ENCODE peak calls at places on chromosomes 2 and 18, in eight cellular contexts. One of them, this sample, is unnamed.

GRCh38 chr2:172000696-172001361 is 1.1 kb downstream of the METAP1D start:
- DNase-seq in BJ: no peak
- DNase-seq in mammary epithelial cell: no peak
- DNase-seq in astrocyte: no peak
- DNase-seq in heart left ventricle: no peak
- DNase-seq in endothelial cell: no peak
- DNase-seq in body of pancreas: no peak
- DNase-seq in PC-9: no peak
- DNase-seq in this sample: no peak

GRCh38 chr2:121185571-121186074 is 99.4 kb downstream of the TFCP2L1 start:
- DNase-seq in BJ: no peak
- DNase-seq in mammary epithelial cell: peak; percentile 96
- DNase-seq in astrocyte: peak; percentile 4
- DNase-seq in heart left ventricle: no peak
- DNase-seq in endothelial cell: no peak
- DNase-seq in body of pancreas: no peak
- DNase-seq in PC-9: peak; percentile 89
- DNase-seq in this sample: peak; percentile 76

GRCh38 chr2:182824759-182825143 is 41.7 kb downstream of the FRZB start:
- DNase-seq in BJ: no peak
- DNase-seq in mammary epithelial cell: no peak
- DNase-seq in astrocyte: peak; percentile 13
- DNase-seq in heart left ventricle: no peak
- DNase-seq in endothelial cell: no peak
- DNase-seq in body of pancreas: no peak
- DNase-seq in PC-9: no peak
- DNase-seq in this sample: no peak

GRCh38 chr2:5360081-5360480 is 332.1 kb upstream of the SOX11 start:
- DNase-seq in BJ: no peak
- DNase-seq in mammary epithelial cell: no peak
- DNase-seq in astrocyte: no peak
- DNase-seq in heart left ventricle: no peak
- DNase-seq in endothelial cell: no peak
- DNase-seq in body of pancreas: no peak
- DNase-seq in PC-9: no peak
- DNase-seq in this sample: no peak

GRCh38 chr18:73551211-73551610 is 596.4 kb downstream of the FBXO15 start:
- DNase-seq in BJ: no peak
- DNase-seq in mammary epithelial cell: no peak
- DNase-seq in astrocyte: no peak
- DNase-seq in heart left ventricle: no peak
- DNase-seq in endothelial cell: no peak
- DNase-seq in body of pancreas: no peak
- DNase-seq in PC-9: no peak
- DNase-seq in this sample: no peak

GRCh38 chr2:239912171-239912937 is 112.8 kb downstream of the NDUFA10 start:
- DNase-seq in BJ: no peak
- DNase-seq in mammary epithelial cell: no peak
- DNase-seq in astrocyte: no peak
- DNase-seq in heart left ventricle: peak; percentile 37
- DNase-seq in endothelial cell: no peak
- DNase-seq in body of pancreas: no peak
- DNase-seq in PC-9: no peak
- DNase-seq in this sample: no peak

GRCh38 chr2:62036229-62036628 is 130.8 kb downstream of the COMMD1 start:
- DNase-seq in BJ: no peak
- DNase-seq in mammary epithelial cell: no peak
- DNase-seq in astrocyte: no peak
- DNase-seq in heart left ventricle: no peak
- DNase-seq in endothelial cell: no peak
- DNase-seq in body of pancreas: no peak
- DNase-seq in PC-9: no peak
- DNase-seq in this sample: no peak

GRCh38 chr2:230130668-230131364 is 62.1 kb upstream of the SLC16A14 start:
- DNase-seq in BJ: peak; percentile 54
- DNase-seq in mammary epithelial cell: no peak
- DNase-seq in astrocyte: peak; percentile 67
- DNase-seq in heart left ventricle: peak; percentile 74
- DNase-seq in endothelial cell: no peak
- DNase-seq in body of pancreas: peak; percentile 73
- DNase-seq in PC-9: no peak
- DNase-seq in this sample: peak; percentile 69

GRCh38 chr2:24797644-24798043 is 4.4 kb downstream of the CENPO start:
- DNase-seq in BJ: no peak
- DNase-seq in mammary epithelial cell: no peak
- DNase-seq in astrocyte: no peak
- DNase-seq in heart left ventricle: no peak
- DNase-seq in endothelial cell: no peak
- DNase-seq in body of pancreas: no peak
- DNase-seq in PC-9: no peak
- DNase-seq in this sample: no peak

GRCh38 chr2:44169155-44169898 is 652 bp downstream of the PPM1B start:
- DNase-seq in BJ: no peak
- DNase-seq in mammary epithelial cell: peak; percentile 54
- DNase-seq in astrocyte: peak; percentile 23
- DNase-seq in heart left ventricle: peak; percentile 72
- DNase-seq in endothelial cell: peak; percentile 48
- DNase-seq in body of pancreas: peak; percentile 31
- DNase-seq in PC-9: peak; percentile 59
- DNase-seq in this sample: peak; percentile 39

GRCh38 chr18:48104703-48105102 is 174.2 kb upstream of the SMAD2 start:
- DNase-seq in BJ: no peak
- DNase-seq in mammary epithelial cell: no peak
- DNase-seq in astrocyte: no peak
- DNase-seq in heart left ventricle: no peak
- DNase-seq in endothelial cell: no peak
- DNase-seq in body of pancreas: no peak
- DNase-seq in PC-9: no peak
- DNase-seq in this sample: no peak

GRCh38 chr2:8906208-8906607 is 68.8 kb upstream of the KIDINS220 start:
- DNase-seq in BJ: no peak
- DNase-seq in mammary epithelial cell: peak; percentile 87
- DNase-seq in astrocyte: peak; percentile 51
- DNase-seq in heart left ventricle: no peak
- DNase-seq in endothelial cell: no peak
- DNase-seq in body of pancreas: no peak
- DNase-seq in PC-9: peak; percentile 71
- DNase-seq in this sample: peak; percentile 24

GRCh38 chr2:133780099-133780996 is 212.1 kb upstream of the NCKAP5 start:
- DNase-seq in BJ: no peak
- DNase-seq in mammary epithelial cell: peak; percentile 70
- DNase-seq in astrocyte: peak; percentile 65
- DNase-seq in heart left ventricle: no peak
- DNase-seq in endothelial cell: peak; percentile 68
- DNase-seq in body of pancreas: peak; percentile 68
- DNase-seq in PC-9: peak; percentile 46
- DNase-seq in this sample: peak; percentile 76

GRCh38 chr2:68774569-68775271 is 40.1 kb downstream of the ARHGAP25 start:
- DNase-seq in BJ: no peak
- DNase-seq in mammary epithelial cell: no peak
- DNase-seq in astrocyte: no peak
- DNase-seq in heart left ventricle: peak; percentile 86
- DNase-seq in endothelial cell: peak; percentile 43
- DNase-seq in body of pancreas: peak; percentile 30
- DNase-seq in PC-9: no peak
- DNase-seq in this sample: no peak

GRCh38 chr2:46983065-46983801 is 67.6 kb upstream of the MCFD2 start:
- DNase-seq in BJ: no peak
- DNase-seq in mammary epithelial cell: no peak
- DNase-seq in astrocyte: peak; percentile 51
- DNase-seq in heart left ventricle: no peak
- DNase-seq in endothelial cell: no peak
- DNase-seq in body of pancreas: peak; percentile 65
- DNase-seq in PC-9: peak; percentile 56
- DNase-seq in this sample: no peak

GRCh38 chr2:106053116-106053515 is 141.0 kb downstream of the UXS1 start:
- DNase-seq in BJ: peak; percentile 37
- DNase-seq in mammary epithelial cell: peak; percentile 80
- DNase-seq in astrocyte: peak; percentile 71
- DNase-seq in heart left ventricle: no peak
- DNase-seq in endothelial cell: no peak
- DNase-seq in body of pancreas: no peak
- DNase-seq in PC-9: no peak
- DNase-seq in this sample: peak; percentile 14

GRCh38 chr2:55138546-55139288 is 88.5 kb upstream of the RTN4 start:
- DNase-seq in BJ: no peak
- DNase-seq in mammary epithelial cell: no peak
- DNase-seq in astrocyte: no peak
- DNase-seq in heart left ventricle: no peak
- DNase-seq in endothelial cell: no peak
- DNase-seq in body of pancreas: no peak
- DNase-seq in PC-9: no peak
- DNase-seq in this sample: no peak

GRCh38 chr2:139791330-139791729 is 1011.1 kb upstream of the NXPH2 start:
- DNase-seq in BJ: no peak
- DNase-seq in mammary epithelial cell: no peak
- DNase-seq in astrocyte: no peak
- DNase-seq in heart left ventricle: no peak
- DNase-seq in endothelial cell: no peak
- DNase-seq in body of pancreas: no peak
- DNase-seq in PC-9: no peak
- DNase-seq in this sample: no peak

GRCh38 chr2:96325884-96326255 is 753 bp downstream of the ITPRIPL1 start:
- DNase-seq in BJ: no peak
- DNase-seq in mammary epithelial cell: no peak
- DNase-seq in astrocyte: no peak
- DNase-seq in heart left ventricle: no peak
- DNase-seq in endothelial cell: no peak
- DNase-seq in body of pancreas: no peak
- DNase-seq in PC-9: no peak
- DNase-seq in this sample: no peak

DNA sequence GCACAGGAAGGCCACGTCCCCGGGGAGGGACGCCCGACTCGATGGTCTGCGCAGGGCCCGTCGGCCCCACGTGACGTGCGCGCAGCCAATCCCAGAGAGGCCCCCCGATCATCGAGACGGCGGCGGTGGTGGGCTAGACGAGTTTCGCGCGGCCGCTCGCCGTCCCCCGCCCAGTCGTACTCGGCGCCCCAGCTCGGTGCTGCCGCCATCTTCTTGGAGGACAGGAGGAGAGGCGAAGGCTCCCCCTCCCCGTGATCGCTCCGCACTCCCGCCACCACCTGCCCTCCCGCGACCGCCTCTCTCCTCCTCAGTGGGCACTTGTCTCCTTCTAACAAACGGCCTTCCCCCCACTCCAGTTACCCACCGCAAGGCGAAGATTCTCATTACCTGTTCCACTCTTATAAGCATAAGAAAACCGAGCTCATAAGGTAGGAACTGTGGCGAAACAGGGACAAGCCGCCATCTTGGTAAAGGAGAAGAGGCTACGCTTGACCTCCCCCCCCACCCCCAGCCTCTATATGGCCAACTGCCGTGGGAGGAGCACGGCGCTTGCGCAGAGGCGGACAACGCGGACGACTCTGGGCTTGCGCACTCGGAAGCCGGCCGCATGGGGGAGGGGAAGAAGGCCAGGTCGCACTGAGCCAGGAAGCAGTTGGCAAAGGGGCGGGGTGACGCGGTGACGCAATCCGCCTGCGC is at the start of gene HDLBP:
- DNase-seq in BJ: peak; percentile 89
- DNase-seq in mammary epithelial cell: peak; percentile 98
- DNase-seq in astrocyte: peak; percentile 93
- DNase-seq in heart left ventricle: peak; percentile 100
- DNase-seq in endothelial cell: peak; percentile 100
- DNase-seq in body of pancreas: peak; percentile 100
- DNase-seq in PC-9: peak; percentile 95
- DNase-seq in this sample: peak; percentile 100
- TF ChIP-seq CTCF in BJ: peak; percentile 32
- TF ChIP-seq CTCF in mammary epithelial cell: peak; percentile 24
- TF ChIP-seq CTCF in astrocyte: no peak
- TF ChIP-seq CTCF in heart left ventricle: no peak
- TF ChIP-seq CTCF in endothelial cell: no peak
- TF ChIP-seq CTCF in body of pancreas: no peak
- TF ChIP-seq CTCF in PC-9: no peak
- TF ChIP-seq CTCF in this sample: no peak

GRCh38 chr18:76688724-76689472 is 133.5 kb upstream of the ZNF236 start:
- DNase-seq in BJ: no peak
- DNase-seq in mammary epithelial cell: no peak
- DNase-seq in astrocyte: no peak
- DNase-seq in heart left ventricle: no peak
- DNase-seq in endothelial cell: no peak
- DNase-seq in body of pancreas: no peak
- DNase-seq in PC-9: no peak
- DNase-seq in this sample: no peak

GRCh38 chr18:76685860-76686259 is 136.5 kb upstream of the ZNF236 start:
- DNase-seq in BJ: no peak
- DNase-seq in mammary epithelial cell: no peak
- DNase-seq in astrocyte: no peak
- DNase-seq in heart left ventricle: no peak
- DNase-seq in endothelial cell: no peak
- DNase-seq in body of pancreas: no peak
- DNase-seq in PC-9: no peak
- DNase-seq in this sample: no peak

GRCh38 chr18:76685402-76685801 is 137.0 kb upstream of the ZNF236 start:
- DNase-seq in BJ: no peak
- DNase-seq in mammary epithelial cell: no peak
- DNase-seq in astrocyte: no peak
- DNase-seq in heart left ventricle: no peak
- DNase-seq in endothelial cell: no peak
- DNase-seq in body of pancreas: no peak
- DNase-seq in PC-9: no peak
- DNase-seq in this sample: no peak

GRCh38 chr18:76687271-76688006 is 134.9 kb upstream of the ZNF236 start:
- DNase-seq in BJ: no peak
- DNase-seq in mammary epithelial cell: peak; percentile 82
- DNase-seq in astrocyte: peak; percentile 80
- DNase-seq in heart left ventricle: no peak
- DNase-seq in endothelial cell: no peak
- DNase-seq in body of pancreas: no peak
- DNase-seq in PC-9: peak; percentile 50
- DNase-seq in this sample: peak; percentile 41

GRCh38 chr18:76686737-76687231 is 135.6 kb upstream of the ZNF236 start:
- DNase-seq in BJ: no peak
- DNase-seq in mammary epithelial cell: peak; percentile 63
- DNase-seq in astrocyte: peak; percentile 70
- DNase-seq in heart left ventricle: no peak
- DNase-seq in endothelial cell: peak; percentile 58
- DNase-seq in body of pancreas: peak; percentile 61
- DNase-seq in PC-9: peak; percentile 48
- DNase-seq in this sample: peak; percentile 67
- TF ChIP-seq CTCF in BJ: peak; percentile 74
- TF ChIP-seq CTCF in mammary epithelial cell: peak; percentile 75
- TF ChIP-seq CTCF in astrocyte: peak; percentile 67
- TF ChIP-seq CTCF in heart left ventricle: peak; percentile 56
- TF ChIP-seq CTCF in endothelial cell: peak; percentile 9
- TF ChIP-seq CTCF in body of pancreas: peak; percentile 51
- TF ChIP-seq CTCF in PC-9: peak; percentile 79
- TF ChIP-seq CTCF in this sample: peak; percentile 56

GRCh38 chr2:25814681-25815080 is 63.6 kb downstream of the ASXL2 start:
- DNase-seq in BJ: no peak
- DNase-seq in mammary epithelial cell: peak; percentile 29
- DNase-seq in astrocyte: peak; percentile 26
- DNase-seq in heart left ventricle: no peak
- DNase-seq in endothelial cell: no peak
- DNase-seq in body of pancreas: no peak
- DNase-seq in PC-9: no peak
- DNase-seq in this sample: no peak
- TF ChIP-seq CTCF in BJ: no peak
- TF ChIP-seq CTCF in mammary epithelial cell: no peak
- TF ChIP-seq CTCF in astrocyte: no peak
- TF ChIP-seq CTCF in heart left ventricle: no peak
- TF ChIP-seq CTCF in endothelial cell: no peak
- TF ChIP-seq CTCF in body of pancreas: no peak
- TF ChIP-seq CTCF in PC-9: no peak
- TF ChIP-seq CTCF in this sample: no peak

GRCh38 chr18:7272268-7273049 is 41.6 kb downstream of the LRRC30 start:
- DNase-seq in BJ: no peak
- DNase-seq in mammary epithelial cell: peak; percentile 56
- DNase-seq in astrocyte: peak; percentile 56
- DNase-seq in heart left ventricle: peak; percentile 74
- DNase-seq in endothelial cell: peak; percentile 68
- DNase-seq in body of pancreas: peak; percentile 63
- DNase-seq in PC-9: peak; percentile 39
- DNase-seq in this sample: peak; percentile 68
- TF ChIP-seq CTCF in BJ: peak; percentile 53
- TF ChIP-seq CTCF in mammary epithelial cell: peak; percentile 73
- TF ChIP-seq CTCF in astrocyte: peak; percentile 51
- TF ChIP-seq CTCF in heart left ventricle: peak; percentile 58
- TF ChIP-seq CTCF in endothelial cell: peak; percentile 29
- TF ChIP-seq CTCF in body of pancreas: peak; percentile 61
- TF ChIP-seq CTCF in PC-9: peak; percentile 67
- TF ChIP-seq CTCF in this sample: peak; percentile 66

This sample was measured in Calu3.